ENCODE peak calls at places on chromosomes 11 and 22, in five cellular contexts. One of them, this sample, is unnamed.
A peak's percentile ranks its signal among the peaks of the same experiment; 100 is the strongest.

GRCh38 chr22:37906364-37907008 is 389 bp downstream of the MICALL1 start:
- DNase-seq in body of pancreas: peak; percentile 31
- DNase-seq in testis: peak; percentile 24
- DNase-seq in PC-3: no peak
- DNase-seq in fibroblast of lung: no peak
- DNase-seq in this sample: no peak

GRCh38 chr11:32071811-32072210 is 19.1 kb upstream of the RCN1 start:
- DNase-seq in testis: peak; percentile 20
- DNase-seq in fibroblast of lung: peak; percentile 46
- DNase-seq in PC-3: peak; percentile 77
- DNase-seq in body of pancreas: peak; percentile 32
- DNase-seq in this sample: peak; percentile 43

GRCh38 chr11:104917259-104918112 is 19.2 kb upstream of the CASP12 start:
- DNase-seq in PC-3: no peak
- DNase-seq in fibroblast of lung: no peak
- DNase-seq in testis: no peak
- DNase-seq in body of pancreas: no peak
- DNase-seq in this sample: no peak

GRCh38 chr11:67267188-67268035 is 1.1 kb downstream of the GRK2 start:
- DNase-seq in PC-3: peak; percentile 84
- DNase-seq in fibroblast of lung: no peak
- DNase-seq in body of pancreas: peak; percentile 72
- DNase-seq in testis: no peak
- DNase-seq in this sample: no peak

GRCh38 chr11:18259259-18259658 is 6.8 kb upstream of the SAA1 start:
- DNase-seq in fibroblast of lung: no peak
- DNase-seq in testis: no peak
- DNase-seq in body of pancreas: no peak
- DNase-seq in PC-3: no peak
- DNase-seq in this sample: no peak

GRCh38 chr11:70900540-70900939 is 351.8 kb downstream of the SHANK2 start:
- DNase-seq in body of pancreas: no peak
- DNase-seq in fibroblast of lung: no peak
- DNase-seq in testis: no peak
- DNase-seq in PC-3: no peak
- DNase-seq in this sample: no peak

GRCh38 chr22:45226681-45227186 is 14.0 kb downstream of the KIAA0930 start:
- DNase-seq in body of pancreas: peak; percentile 28
- DNase-seq in testis: peak; percentile 83
- DNase-seq in PC-3: peak; percentile 25
- DNase-seq in fibroblast of lung: no peak
- DNase-seq in this sample: peak; percentile 54

GRCh38 chr11:133901316-133901715 is 55.5 kb downstream of the IGSF9B start:
- DNase-seq in fibroblast of lung: no peak
- DNase-seq in PC-3: no peak
- DNase-seq in body of pancreas: no peak
- DNase-seq in testis: no peak
- DNase-seq in this sample: no peak

GRCh38 chr22:42321908-42322561 is 51.6 kb upstream of the TCF20 start:
- DNase-seq in fibroblast of lung: no peak
- DNase-seq in body of pancreas: no peak
- DNase-seq in PC-3: no peak
- DNase-seq in testis: no peak
- DNase-seq in this sample: peak; percentile 78

GRCh38 chr11:67248653-67249052 is 17.6 kb upstream of the GRK2 start:
- DNase-seq in PC-3: peak; percentile 99
- DNase-seq in body of pancreas: no peak
- DNase-seq in testis: no peak
- DNase-seq in fibroblast of lung: peak; percentile 26
- DNase-seq in this sample: peak; percentile 85

GRCh38 chr11:57460017-57460755 is at the start of gene RTN4RL2:
- DNase-seq in testis: peak; percentile 47
- DNase-seq in body of pancreas: peak; percentile 47
- DNase-seq in PC-3: peak; percentile 72
- DNase-seq in fibroblast of lung: peak; percentile 54
- DNase-seq in this sample: no peak

GRCh38 chr11:112610494-112610893 is 349.8 kb upstream of the PLET1 start:
- DNase-seq in body of pancreas: no peak
- DNase-seq in fibroblast of lung: no peak
- DNase-seq in PC-3: no peak
- DNase-seq in testis: no peak
- DNase-seq in this sample: peak; percentile 36

GRCh38 chr11:119028346-119029068 is 2.2 kb downstream of the SLC37A4 start:
- DNase-seq in PC-3: no peak
- DNase-seq in fibroblast of lung: no peak
- DNase-seq in testis: no peak
- DNase-seq in body of pancreas: no peak
- DNase-seq in this sample: no peak

GRCh38 chr22:22802346-22802970 is 85.2 kb upstream of the IGLL5 start:
- DNase-seq in PC-3: no peak
- DNase-seq in testis: no peak
- DNase-seq in fibroblast of lung: no peak
- DNase-seq in body of pancreas: no peak
- DNase-seq in this sample: no peak

GRCh38 chr22:28829358-28830181 is 29.2 kb upstream of the XBP1 start:
- DNase-seq in PC-3: peak; percentile 80
- DNase-seq in fibroblast of lung: peak; percentile 81
- DNase-seq in body of pancreas: peak; percentile 91
- DNase-seq in testis: peak; percentile 88
- DNase-seq in this sample: peak; percentile 55

DNA sequence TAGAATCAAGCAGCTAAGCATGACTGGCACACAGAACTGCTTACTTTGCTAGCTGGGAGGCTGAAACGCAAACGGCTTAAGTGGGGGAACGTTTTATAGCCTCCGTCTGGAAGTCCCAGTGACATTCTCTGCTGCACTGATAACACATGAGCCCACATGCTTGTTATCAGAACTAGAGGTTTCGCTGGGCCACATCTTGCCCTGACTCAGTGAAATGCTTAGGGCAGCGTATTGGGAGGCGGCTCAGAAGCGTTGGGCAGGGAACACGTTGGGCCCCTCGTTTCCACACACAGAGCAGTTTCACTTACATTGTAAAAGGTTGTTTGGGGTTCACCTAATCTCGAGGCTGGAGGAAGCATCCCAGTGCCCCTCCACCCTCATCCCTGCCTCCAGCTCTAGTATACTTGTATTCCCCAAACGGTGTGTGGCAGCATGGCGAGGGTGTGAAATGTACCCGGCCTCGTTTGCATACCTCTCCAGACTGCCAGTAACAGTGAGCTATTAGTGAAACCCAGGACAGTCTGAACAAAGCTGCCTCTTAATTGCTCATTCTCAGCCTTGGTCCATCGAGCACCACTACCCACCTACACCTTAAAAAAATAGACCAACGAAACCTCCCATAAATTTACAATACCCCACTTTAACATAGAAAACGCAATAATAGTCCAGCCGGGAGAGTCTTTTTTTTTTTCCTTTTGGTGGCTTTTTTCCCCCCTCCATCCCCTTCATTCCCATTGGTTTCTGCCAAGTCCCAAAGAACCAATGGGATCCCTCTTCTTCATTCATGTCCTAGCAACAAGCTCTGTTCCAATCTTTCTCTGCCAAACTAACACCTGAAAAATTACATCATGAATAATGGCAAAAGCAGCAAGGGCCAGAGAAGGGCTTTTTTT is 218.8 kb upstream of the SORL1-AS1 start:
- DNase-seq in testis: peak; percentile 58
- DNase-seq in body of pancreas: no peak
- DNase-seq in PC-3: no peak
- DNase-seq in fibroblast of lung: peak; percentile 50
- DNase-seq in this sample: peak; percentile 15
- H3K4me3 ChIP-seq in testis: no peak overlapping the region
- H3K4me3 ChIP-seq in body of pancreas: no peak overlapping the region
- H3K4me3 ChIP-seq in PC-3: no peak overlapping the region
- H3K4me3 ChIP-seq in fibroblast of lung: peak overlapping the region; percentile 6
- H3K4me3 ChIP-seq in this sample: no peak overlapping the region

DNA sequence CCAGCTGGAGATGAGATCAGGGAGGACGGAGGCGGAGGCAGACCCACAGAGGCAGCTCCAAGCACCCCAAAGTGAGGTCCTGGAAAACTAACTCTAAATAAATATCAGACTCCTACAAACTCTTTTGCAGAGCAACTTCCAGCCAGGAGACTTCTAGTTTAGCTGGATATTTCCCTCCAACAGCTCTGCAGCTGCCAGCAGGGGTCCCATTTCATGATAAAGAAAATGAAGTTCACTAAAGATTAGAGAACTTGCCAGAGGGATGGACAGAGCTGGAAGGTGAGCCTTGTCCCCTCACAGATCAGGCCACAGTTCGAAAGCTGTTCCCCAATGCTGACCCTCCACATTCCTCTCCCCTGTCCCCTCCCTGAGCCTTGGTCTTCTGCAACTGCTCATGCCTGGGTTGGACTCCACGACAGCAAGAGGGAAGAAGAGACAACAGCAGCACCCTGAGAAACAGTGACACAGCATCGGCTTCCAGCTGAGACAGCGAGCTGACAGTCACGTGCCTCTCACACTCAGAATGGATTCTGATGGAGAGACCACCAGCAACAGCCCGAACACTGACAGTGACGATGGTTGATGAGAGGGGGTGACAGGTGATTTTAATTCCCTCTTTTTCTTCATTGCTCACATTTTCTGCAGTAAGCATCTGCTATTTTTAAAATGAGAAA is 5.7 kb downstream of the CARS1 start:
- DNase-seq in body of pancreas: no peak
- DNase-seq in testis: no peak
- DNase-seq in PC-3: no peak
- DNase-seq in fibroblast of lung: no peak
- DNase-seq in this sample: no peak
- TF ChIP-seq CTCF in body of pancreas: no peak
- TF ChIP-seq CTCF in testis: no peak
- TF ChIP-seq CTCF in PC-3: peak; percentile 30
- TF ChIP-seq CTCF in fibroblast of lung: no peak
- TF ChIP-seq CTCF in this sample: no peak

GRCh38 chr11:124745270-124745834 is 5.6 kb downstream of the NRGN start:
- DNase-seq in PC-3: no peak
- DNase-seq in fibroblast of lung: no peak
- DNase-seq in body of pancreas: no peak
- DNase-seq in testis: no peak
- DNase-seq in this sample: no peak

GRCh38 chr11:124747406-124748099 is 4.5 kb downstream of the VSIG2 start:
- DNase-seq in testis: no peak
- DNase-seq in body of pancreas: no peak
- DNase-seq in fibroblast of lung: no peak
- DNase-seq in PC-3: no peak
- DNase-seq in this sample: no peak

GRCh38 chr11:124748100-124748418 is 4.0 kb downstream of the VSIG2 start:
- DNase-seq in fibroblast of lung: no peak
- DNase-seq in testis: no peak
- DNase-seq in body of pancreas: no peak
- DNase-seq in PC-3: no peak
- DNase-seq in this sample: no peak

GRCh38 chr11:124746621-124747243 is 5.3 kb downstream of the VSIG2 start:
- DNase-seq in testis: peak; percentile 62
- DNase-seq in fibroblast of lung: peak; percentile 76
- DNase-seq in body of pancreas: peak; percentile 87
- DNase-seq in PC-3: peak; percentile 79
- DNase-seq in this sample: peak; percentile 74

GRCh38 chr11:124745835-124746620 is 6.0 kb downstream of the VSIG2 start:
- DNase-seq in PC-3: no peak
- DNase-seq in fibroblast of lung: no peak
- DNase-seq in body of pancreas: peak; percentile 23
- DNase-seq in testis: no peak
- DNase-seq in this sample: no peak
- H3K27me3 ChIP-seq in PC-3: no peaks in the 10 kb centered on the region
- H3K27me3 ChIP-seq in fibroblast of lung: peaks cover 2% of the 10 kb centered on the region
- H3K27me3 ChIP-seq in body of pancreas: no peaks in the 10 kb centered on the region
- H3K27me3 ChIP-seq in testis: no peaks in the 10 kb centered on the region
- H3K27me3 ChIP-seq in this sample: no peaks in the 10 kb centered on the region

DNA sequence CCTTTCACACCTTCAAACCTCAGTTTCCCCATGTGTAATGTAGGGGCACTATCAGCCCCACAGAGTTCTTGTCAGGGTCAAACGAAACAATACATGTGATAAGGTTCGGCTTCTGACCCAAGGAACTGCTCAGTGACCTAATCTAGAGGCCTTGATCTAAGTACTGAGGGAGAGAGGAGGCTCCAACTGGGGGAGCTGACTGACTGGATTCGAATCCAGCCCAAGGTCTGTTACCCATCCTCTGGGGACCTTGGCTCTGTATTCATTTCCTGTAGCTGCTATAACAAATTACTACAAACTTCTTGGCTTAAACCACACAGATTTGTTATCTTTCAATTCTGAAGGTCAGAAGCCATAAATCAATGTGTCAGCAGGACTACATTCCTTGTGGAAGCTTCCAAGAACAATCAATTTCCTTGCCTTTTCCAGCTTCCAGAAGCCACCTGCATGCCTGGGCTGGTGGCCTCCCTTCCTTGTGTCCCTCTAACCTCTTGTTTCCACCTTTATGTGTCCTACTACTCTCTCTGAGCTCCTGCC is 10.7 kb upstream of the ANAPC15 start:
- DNase-seq in testis: no peak
- DNase-seq in body of pancreas: no peak
- DNase-seq in PC-3: no peak
- DNase-seq in fibroblast of lung: no peak
- DNase-seq in this sample: no peak
- H3K4me3 ChIP-seq in testis: no peak overlapping the region
- H3K4me3 ChIP-seq in body of pancreas: no peak overlapping the region
- H3K4me3 ChIP-seq in PC-3: no peak overlapping the region
- H3K4me3 ChIP-seq in fibroblast of lung: no peak overlapping the region
- H3K4me3 ChIP-seq in this sample: no peak overlapping the region

GRCh38 chr11:43504316-43504950 is 145.7 kb downstream of the TTC17 start:
- DNase-seq in fibroblast of lung: no peak
- DNase-seq in PC-3: peak; percentile 53
- DNase-seq in body of pancreas: peak; percentile 23
- DNase-seq in testis: peak; percentile 65
- DNase-seq in this sample: peak; percentile 33
- TF ChIP-seq CTCF in fibroblast of lung: peak; percentile 35
- TF ChIP-seq CTCF in PC-3: peak; percentile 62
- TF ChIP-seq CTCF in body of pancreas: peak; percentile 37
- TF ChIP-seq CTCF in testis: peak; percentile 48
- TF ChIP-seq CTCF in this sample: peak; percentile 61

GRCh38 chr11:69721061-69721460 is 17.2 kb upstream of the FGF19 start:
- DNase-seq in PC-3: no peak
- DNase-seq in body of pancreas: no peak
- DNase-seq in fibroblast of lung: no peak
- DNase-seq in testis: no peak
- DNase-seq in this sample: no peak
- H3K27me3 ChIP-seq in PC-3: no peaks in the 10 kb centered on the region
- H3K27me3 ChIP-seq in body of pancreas: no peaks in the 10 kb centered on the region
- H3K27me3 ChIP-seq in fibroblast of lung: peaks cover 16% of the 10 kb centered on the region
- H3K27me3 ChIP-seq in testis: no peaks in the 10 kb centered on the region
- H3K27me3 ChIP-seq in this sample: peaks cover 20% of the 10 kb centered on the region

DNA sequence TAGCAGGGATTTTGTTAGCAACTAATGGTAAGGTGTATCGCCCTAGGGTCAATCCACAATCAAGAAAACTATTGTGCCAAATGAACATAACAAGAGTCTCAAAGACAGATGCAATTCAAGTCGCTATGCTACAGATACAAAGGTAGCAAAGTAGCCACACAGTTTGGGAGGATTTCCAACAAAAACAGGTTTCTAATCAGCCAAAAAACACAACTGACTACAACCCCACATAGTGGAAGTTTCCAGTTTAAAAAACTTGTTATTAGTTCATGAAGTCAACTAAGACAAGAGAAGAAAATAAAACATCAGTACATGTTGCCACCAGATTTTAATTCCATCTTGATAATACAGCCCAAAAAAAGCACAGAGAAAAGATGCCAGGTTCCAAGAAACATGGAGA is 38.0 kb downstream of the MYH9 start:
- DNase-seq in fibroblast of lung: no peak
- DNase-seq in body of pancreas: no peak
- DNase-seq in PC-3: no peak
- DNase-seq in testis: no peak
- DNase-seq in this sample: no peak
- H3K4me3 ChIP-seq in fibroblast of lung: no peak overlapping the region
- H3K4me3 ChIP-seq in body of pancreas: no peak overlapping the region
- H3K4me3 ChIP-seq in PC-3: no peak overlapping the region
- H3K4me3 ChIP-seq in testis: no peak overlapping the region
- H3K4me3 ChIP-seq in this sample: no peak overlapping the region

This sample was measured in bronchial epithelial cell.